ENCODE peak calls at places on chromosomes 12 and 14, in five cellular contexts. T is A549, S is uterus, L is adrenal gland, E is IMR-90. Q is an unnamed sample.
A peak's percentile ranks its signal among the peaks of the same experiment; 100 is the strongest.

GRCh38 chr12:108597559-108598471 is at the start of gene TMEM119:
- DNase-seq in E (peak; percentile 37), L (no peak), S (peak; percentile 54), T (no peak), Q (no peak)

GRCh38 chr12:5453471-5453870 is 21.6 kb downstream of the NTF3 start:
- DNase-seq in T (no peak), S (no peak), E (no peak), L (no peak), Q (no peak)

GRCh38 chr14:37036669-37037341 is 135.6 kb downstream of the SLC25A21 start:
- DNase-seq in L (no peak), E (peak; percentile 41), T (no peak), S (no peak), Q (no peak)

GRCh38 chr12:121804417-121805111 is 755 bp downstream of the SETD1B start:
- DNase-seq in T (no peak), E (no peak), S (peak; percentile 41), L (no peak), Q (peak; percentile 40)

GRCh38 chr12:112839386-112839972 is 47.9 kb downstream of the RPH3A start:
- DNase-seq in L (no peak), T (peak; percentile 72), S (no peak), E (peak; percentile 47), Q (peak; percentile 53)

GRCh38 chr12:131988054-131988796 is 38.5 kb downstream of the EP400 start:
- DNase-seq in S (no peak), E (no peak), L (no peak), T (no peak), Q (no peak)

GRCh38 chr14:31414190-31414833 is 6.0 kb downstream of the HEATR5A start:
- DNase-seq in L (no peak), E (peak; percentile 30), S (no peak), T (no peak), Q (no peak)

GRCh38 chr14:95228240-95228639 is 70.9 kb upstream of the DICER1 start:
- DNase-seq in E (no peak), L (no peak), S (no peak), T (no peak), Q (no peak)

GRCh38 chr14:102848830-102849521 is 71.7 kb downstream of the TRAF3 start:
- DNase-seq in L (peak; percentile 33), E (no peak), S (no peak), T (no peak), Q (no peak)

DNA sequence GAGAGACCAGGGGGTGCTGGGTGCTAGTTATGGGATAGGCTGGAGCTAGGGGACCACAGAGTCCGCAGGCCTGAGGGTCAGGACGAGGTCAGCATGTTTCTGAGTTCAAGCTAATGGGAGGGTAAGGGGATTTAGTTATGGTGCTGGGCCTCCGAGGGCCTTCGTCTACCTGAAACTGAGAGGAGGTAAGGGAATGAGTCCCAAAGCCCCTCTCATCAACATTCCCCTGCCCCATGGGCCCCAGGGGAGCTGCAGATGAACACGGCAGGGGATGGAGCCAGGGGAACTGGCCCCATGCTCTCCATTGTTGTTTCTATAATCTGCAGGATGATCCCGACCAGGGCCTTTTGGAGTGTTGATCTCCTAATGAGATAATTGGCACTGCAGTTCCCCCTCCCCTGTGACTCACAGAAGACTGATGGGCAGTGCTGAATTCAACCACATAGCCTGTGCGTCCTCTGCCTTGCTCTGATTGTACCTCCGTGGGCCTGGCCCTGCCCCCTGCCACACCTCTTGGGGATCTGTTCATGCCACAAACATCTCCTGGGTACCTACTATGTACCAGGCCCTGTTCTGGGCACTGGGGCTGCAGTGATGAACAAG is 21.4 kb downstream of the FAIM2 start:
- DNase-seq in E (no peak), L (no peak), T (no peak), S (no peak), Q (no peak)
- TF ChIP-seq POLR2A in E (no peak), L (no peak), T (no peak), S (no peak), Q (no peak)

DNA sequence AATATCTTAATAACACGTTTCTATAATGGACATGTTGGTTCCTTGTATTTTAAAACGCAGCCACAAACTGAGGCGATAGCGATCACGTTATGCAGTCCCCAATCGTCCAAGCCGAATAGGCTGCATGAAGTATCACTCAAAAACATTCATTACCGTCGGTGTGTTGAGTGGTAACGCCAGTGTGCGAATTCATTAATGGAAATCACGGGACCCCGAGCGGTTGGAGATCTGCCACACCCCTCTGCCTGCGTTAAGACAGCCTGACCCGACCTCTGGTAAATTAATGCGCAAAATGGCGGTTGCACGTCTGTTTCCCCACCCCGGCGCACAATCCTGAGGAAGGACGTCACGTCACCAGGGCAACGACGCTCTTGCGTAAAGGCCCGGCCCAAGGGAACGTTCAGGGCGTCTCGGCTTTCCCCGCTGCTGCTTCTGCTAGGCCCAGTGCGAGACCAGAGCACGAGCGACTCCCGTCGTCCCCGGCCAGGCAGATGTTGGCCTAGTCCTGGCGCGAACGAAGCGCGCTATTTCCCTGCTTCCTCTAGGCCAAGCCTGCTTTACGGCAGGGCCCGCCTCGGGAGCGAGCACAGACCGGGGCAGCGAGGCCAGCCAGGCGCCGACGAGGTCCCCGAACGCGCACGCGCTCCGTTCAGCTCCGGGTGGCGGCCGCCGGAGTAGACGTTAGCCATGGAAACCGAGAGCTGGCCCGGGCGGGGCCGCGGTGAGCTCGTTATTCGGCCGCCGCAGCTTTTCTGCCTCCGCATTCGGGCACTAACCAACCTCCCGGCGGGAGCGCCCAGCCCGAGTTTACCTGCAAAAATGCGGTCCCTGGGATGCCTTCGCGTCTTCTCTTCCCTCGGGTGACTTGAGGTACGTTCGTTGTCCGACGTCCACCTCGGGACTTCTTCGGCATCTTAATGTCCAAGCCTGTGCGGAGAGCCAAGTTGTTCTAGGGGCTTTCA is at the start of gene PCNX4:
- DNase-seq in L (peak; percentile 98), S (peak; percentile 96), T (peak; percentile 86), E (peak; percentile 98), Q (peak; percentile 48)
- TF ChIP-seq POLR2A in L (peak; percentile 92), S (peak; percentile 94), T (peak; percentile 95), E (peak; percentile 96), Q (peak; percentile 88)

GRCh38 chr12:50166776-50167025 is 468 bp downstream of the CERS5 start:
- DNase-seq in T (no peak), S (peak; percentile 50), E (no peak), L (no peak), Q (no peak)
- TF ChIP-seq POLR2A in T (no peak), S (no peak), E (no peak), L (no peak), Q (no peak)

GRCh38 chr12:9098463-9099026 is 17.2 kb downstream of the A2M start:
- DNase-seq in T (no peak), L (no peak), S (no peak), E (no peak), Q (no peak)

GRCh38 chr12:9103050-9103854 is 12.5 kb downstream of the A2M start:
- DNase-seq in L (no peak), S (no peak), T (no peak), E (no peak), Q (no peak)

GRCh38 chr12:9104087-9104486 is 11.6 kb downstream of the A2M start:
- DNase-seq in S (no peak), E (no peak), L (no peak), T (no peak), Q (no peak)

GRCh38 chr12:9099552-9100190 is 16.0 kb downstream of the A2M start:
- DNase-seq in L (no peak), T (no peak), E (no peak), S (no peak), Q (no peak)

GRCh38 chr12:9101018-9101687 is 14.6 kb downstream of the A2M start:
- DNase-seq in L (no peak), T (no peak), E (no peak), S (no peak), Q (no peak)
- TF ChIP-seq POLR2A in L (no peak), T (no peak), E (no peak), S (no peak), Q (no peak)

GRCh38 chr14:64544607-64545312 is 4.2 kb downstream of the HSPA2 start:
- DNase-seq in E (peak; percentile 39), T (no peak), L (no peak), S (no peak), Q (no peak)

GRCh38 chr14:64554551-64554950 is 4.8 kb downstream of the PPP1R36 start:
- DNase-seq in S (no peak), L (no peak), E (no peak), T (no peak), Q (no peak)

GRCh38 chr14:64549016-64549415 is 745 bp upstream of the PPP1R36 start:
- DNase-seq in T (no peak), S (no peak), L (no peak), E (peak; percentile 12), Q (no peak)

GRCh38 chr14:64550539-64551333 is 975 bp downstream of the PPP1R36 start:
- DNase-seq in T (no peak), L (no peak), S (no peak), E (no peak), Q (no peak)

DNA sequence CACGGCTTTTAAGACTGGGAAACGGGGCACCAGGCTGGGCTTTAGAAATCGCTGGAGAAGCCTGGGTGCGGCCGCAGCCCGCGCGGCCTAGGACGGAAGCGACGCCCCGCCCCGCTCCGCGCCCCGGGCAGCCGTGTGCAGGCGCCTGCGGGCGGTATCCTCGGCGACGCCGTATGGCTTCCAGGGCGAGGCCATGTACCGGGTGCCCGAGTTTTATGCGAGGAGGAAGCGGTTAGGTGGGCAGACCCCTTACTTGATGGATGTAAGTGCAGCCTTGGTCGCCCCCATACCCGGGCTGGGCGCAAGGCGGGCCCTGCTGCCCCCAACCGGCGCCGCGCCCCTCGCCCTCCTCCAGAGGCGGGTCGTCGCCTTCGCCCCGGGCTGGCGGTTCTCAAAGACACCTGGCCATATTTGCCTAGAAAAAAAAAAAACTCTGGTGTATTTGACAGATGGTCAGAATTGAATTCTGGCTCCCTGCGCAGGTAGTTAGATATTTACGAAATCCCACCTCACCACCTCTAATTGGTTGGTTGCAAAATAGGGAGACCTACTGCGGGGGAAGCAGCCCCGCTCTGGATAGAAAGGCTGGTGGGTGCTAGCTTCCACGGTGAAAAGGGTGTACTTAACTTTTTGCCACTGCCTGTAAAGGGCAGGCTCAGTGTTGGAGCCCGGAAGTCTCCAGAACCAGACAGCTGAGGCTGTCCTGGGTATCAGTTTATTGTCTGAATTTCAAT is at the start of gene PPP1R36:
- DNase-seq in T (no peak), E (no peak), S (no peak), L (peak; percentile 23), Q (no peak)
- TF ChIP-seq POLR2A in T (no peak), E (no peak), S (no peak), L (no peak), Q (no peak)

GRCh38 chr12:57609091-57609780 is 2.0 kb upstream of the ARHGEF25 start:
- DNase-seq in L (no peak), T (no peak), S (peak; percentile 44), E (no peak), Q (no peak)
- TF ChIP-seq POLR2A in L (no peak), T (no peak), S (no peak), E (no peak), Q (no peak)

GRCh38 chr12:6845395-6845794 is 4.7 kb downstream of the GNB3 start:
- DNase-seq in S (no peak), L (no peak), T (no peak), E (no peak), Q (no peak)

GRCh38 chr12:6849427-6849826 is 1.7 kb downstream of the CDCA3 start:
- DNase-seq in E (no peak), S (no peak), T (no peak), L (no peak), Q (no peak)

GRCh38 chr12:6843118-6843902 is 2.6 kb downstream of the GNB3 start:
- DNase-seq in T (no peak), S (no peak), E (no peak), L (no peak), Q (no peak)

GRCh38 chr12:6847676-6848075 is 3.4 kb downstream of the CDCA3 start:
- DNase-seq in S (no peak), E (no peak), L (no peak), T (no peak), Q (no peak)

GRCh38 chr12:6846316-6846869 is 4.7 kb downstream of the CDCA3 start:
- DNase-seq in L (no peak), T (no peak), E (no peak), S (no peak), Q (no peak)
- TF ChIP-seq POLR2A in L (no peak), T (no peak), E (no peak), S (no peak), Q (no peak)